ENCODE peak calls at places on chromosomes 11 and 22, in seven cellular contexts. One of them, this sample, is unnamed.

GRCh38 chr11:95680169-95680929 is 109.2 kb downstream of the FAM76B start:
- DNase-seq in activated naive CD8-positive, alpha-beta T cell treated with anti-CD3 and anti-CD28 coated beads for 36 hours: no peak
- DNase-seq in upper lobe of left lung: no peak
- DNase-seq in stimulated activated CD8-positive, alpha-beta memory T cell treated with anti-CD3 and anti-CD28 coated beads, Interleukin-7, amount 100 ng/mL, for 48 hours: no peak
- DNase-seq in NCI-H774: no peak
- DNase-seq in cardiac muscle cell: peak; percentile 86
- DNase-seq in fibroblast of lung: peak; percentile 93
- DNase-seq in this sample: no peak

GRCh38 chr11:83002047-83002446 is 69.7 kb downstream of the RAB30 start:
- DNase-seq in NCI-H774: no peak
- DNase-seq in upper lobe of left lung: no peak
- DNase-seq in cardiac muscle cell: peak; percentile 32
- DNase-seq in fibroblast of lung: no peak
- DNase-seq in stimulated activated CD8-positive, alpha-beta memory T cell treated with anti-CD3 and anti-CD28 coated beads, Interleukin-7, amount 100 ng/mL, for 48 hours: no peak
- DNase-seq in activated naive CD8-positive, alpha-beta T cell treated with anti-CD3 and anti-CD28 coated beads for 36 hours: peak; percentile 38
- DNase-seq in this sample: no peak

GRCh38 chr11:118581057-118581456 is 8.8 kb downstream of the ARCN1 start:
- DNase-seq in activated naive CD8-positive, alpha-beta T cell treated with anti-CD3 and anti-CD28 coated beads for 36 hours: no peak
- DNase-seq in NCI-H774: peak; percentile 45
- DNase-seq in fibroblast of lung: no peak
- DNase-seq in cardiac muscle cell: no peak
- DNase-seq in upper lobe of left lung: no peak
- DNase-seq in stimulated activated CD8-positive, alpha-beta memory T cell treated with anti-CD3 and anti-CD28 coated beads, Interleukin-7, amount 100 ng/mL, for 48 hours: no peak
- DNase-seq in this sample: no peak

GRCh38 chr11:46009647-46010046 is 87.2 kb downstream of the LARGE2 start:
- DNase-seq in upper lobe of left lung: no peak
- DNase-seq in activated naive CD8-positive, alpha-beta T cell treated with anti-CD3 and anti-CD28 coated beads for 36 hours: no peak
- DNase-seq in cardiac muscle cell: peak; percentile 69
- DNase-seq in NCI-H774: no peak
- DNase-seq in fibroblast of lung: peak; percentile 46
- DNase-seq in stimulated activated CD8-positive, alpha-beta memory T cell treated with anti-CD3 and anti-CD28 coated beads, Interleukin-7, amount 100 ng/mL, for 48 hours: no peak
- DNase-seq in this sample: no peak

GRCh38 chr22:47168900-47169800 is 406.7 kb downstream of the TBC1D22A start:
- DNase-seq in upper lobe of left lung: peak; percentile 21
- DNase-seq in cardiac muscle cell: peak; percentile 15
- DNase-seq in stimulated activated CD8-positive, alpha-beta memory T cell treated with anti-CD3 and anti-CD28 coated beads, Interleukin-7, amount 100 ng/mL, for 48 hours: no peak
- DNase-seq in fibroblast of lung: peak; percentile 21
- DNase-seq in activated naive CD8-positive, alpha-beta T cell treated with anti-CD3 and anti-CD28 coated beads for 36 hours: no peak
- DNase-seq in NCI-H774: no peak
- DNase-seq in this sample: no peak

GRCh38 chr11:63915961-63916836 is 765 bp downstream of the RCOR2 start:
- DNase-seq in cardiac muscle cell: peak; percentile 47
- DNase-seq in upper lobe of left lung: no peak
- DNase-seq in activated naive CD8-positive, alpha-beta T cell treated with anti-CD3 and anti-CD28 coated beads for 36 hours: peak; percentile 67
- DNase-seq in stimulated activated CD8-positive, alpha-beta memory T cell treated with anti-CD3 and anti-CD28 coated beads, Interleukin-7, amount 100 ng/mL, for 48 hours: no peak
- DNase-seq in fibroblast of lung: no peak
- DNase-seq in NCI-H774: peak; percentile 33
- DNase-seq in this sample: no peak

GRCh38 chr22:37330200-37331033 is 48.1 kb downstream of the CYTH4 start:
- DNase-seq in upper lobe of left lung: peak; percentile 89
- DNase-seq in NCI-H774: no peak
- DNase-seq in fibroblast of lung: peak; percentile 91
- DNase-seq in cardiac muscle cell: peak; percentile 90
- DNase-seq in activated naive CD8-positive, alpha-beta T cell treated with anti-CD3 and anti-CD28 coated beads for 36 hours: peak; percentile 48
- DNase-seq in stimulated activated CD8-positive, alpha-beta memory T cell treated with anti-CD3 and anti-CD28 coated beads, Interleukin-7, amount 100 ng/mL, for 48 hours: no peak
- DNase-seq in this sample: no peak

GRCh38 chr11:113370634-113371033 is 16.9 kb upstream of the ANKK1 start:
- DNase-seq in stimulated activated CD8-positive, alpha-beta memory T cell treated with anti-CD3 and anti-CD28 coated beads, Interleukin-7, amount 100 ng/mL, for 48 hours: no peak
- DNase-seq in upper lobe of left lung: no peak
- DNase-seq in fibroblast of lung: no peak
- DNase-seq in NCI-H774: no peak
- DNase-seq in activated naive CD8-positive, alpha-beta T cell treated with anti-CD3 and anti-CD28 coated beads for 36 hours: no peak
- DNase-seq in cardiac muscle cell: no peak
- DNase-seq in this sample: no peak

GRCh38 chr11:43802509-43802908 is 78.1 kb upstream of the ALKBH3 start:
- DNase-seq in fibroblast of lung: no peak
- DNase-seq in stimulated activated CD8-positive, alpha-beta memory T cell treated with anti-CD3 and anti-CD28 coated beads, Interleukin-7, amount 100 ng/mL, for 48 hours: no peak
- DNase-seq in cardiac muscle cell: peak; percentile 25
- DNase-seq in activated naive CD8-positive, alpha-beta T cell treated with anti-CD3 and anti-CD28 coated beads for 36 hours: no peak
- DNase-seq in upper lobe of left lung: no peak
- DNase-seq in NCI-H774: no peak
- DNase-seq in this sample: no peak

GRCh38 chr11:85195934-85196333 is 431.2 kb downstream of the DLG2 start:
- DNase-seq in cardiac muscle cell: no peak
- DNase-seq in NCI-H774: no peak
- DNase-seq in fibroblast of lung: no peak
- DNase-seq in upper lobe of left lung: no peak
- DNase-seq in activated naive CD8-positive, alpha-beta T cell treated with anti-CD3 and anti-CD28 coated beads for 36 hours: no peak
- DNase-seq in stimulated activated CD8-positive, alpha-beta memory T cell treated with anti-CD3 and anti-CD28 coated beads, Interleukin-7, amount 100 ng/mL, for 48 hours: no peak
- DNase-seq in this sample: no peak

GRCh38 chr11:10298342-10298741 is 4.3 kb upstream of the SBF2 start:
- DNase-seq in stimulated activated CD8-positive, alpha-beta memory T cell treated with anti-CD3 and anti-CD28 coated beads, Interleukin-7, amount 100 ng/mL, for 48 hours: no peak
- DNase-seq in cardiac muscle cell: peak; percentile 80
- DNase-seq in activated naive CD8-positive, alpha-beta T cell treated with anti-CD3 and anti-CD28 coated beads for 36 hours: peak; percentile 66
- DNase-seq in fibroblast of lung: peak; percentile 97
- DNase-seq in NCI-H774: no peak
- DNase-seq in upper lobe of left lung: peak; percentile 72
- DNase-seq in this sample: no peak

GRCh38 chr11:131385763-131386394 is 15.5 kb downstream of the NTM start:
- DNase-seq in NCI-H774: no peak
- DNase-seq in upper lobe of left lung: no peak
- DNase-seq in fibroblast of lung: no peak
- DNase-seq in cardiac muscle cell: no peak
- DNase-seq in activated naive CD8-positive, alpha-beta T cell treated with anti-CD3 and anti-CD28 coated beads for 36 hours: no peak
- DNase-seq in stimulated activated CD8-positive, alpha-beta memory T cell treated with anti-CD3 and anti-CD28 coated beads, Interleukin-7, amount 100 ng/mL, for 48 hours: no peak
- DNase-seq in this sample: no peak

GRCh38 chr11:5138256-5138655 is at the start of gene OR52A5:
- DNase-seq in activated naive CD8-positive, alpha-beta T cell treated with anti-CD3 and anti-CD28 coated beads for 36 hours: no peak
- DNase-seq in upper lobe of left lung: no peak
- DNase-seq in stimulated activated CD8-positive, alpha-beta memory T cell treated with anti-CD3 and anti-CD28 coated beads, Interleukin-7, amount 100 ng/mL, for 48 hours: no peak
- DNase-seq in NCI-H774: no peak
- DNase-seq in cardiac muscle cell: no peak
- DNase-seq in fibroblast of lung: no peak
- DNase-seq in this sample: no peak

GRCh38 chr11:69654660-69655478 is 13.9 kb downstream of the CCND1 start:
- DNase-seq in fibroblast of lung: no peak
- DNase-seq in upper lobe of left lung: no peak
- DNase-seq in stimulated activated CD8-positive, alpha-beta memory T cell treated with anti-CD3 and anti-CD28 coated beads, Interleukin-7, amount 100 ng/mL, for 48 hours: no peak
- DNase-seq in cardiac muscle cell: no peak
- DNase-seq in NCI-H774: no peak
- DNase-seq in activated naive CD8-positive, alpha-beta T cell treated with anti-CD3 and anti-CD28 coated beads for 36 hours: no peak
- DNase-seq in this sample: no peak

GRCh38 chr11:46300270-46300669 is 22.8 kb downstream of the CREB3L1 start:
- DNase-seq in stimulated activated CD8-positive, alpha-beta memory T cell treated with anti-CD3 and anti-CD28 coated beads, Interleukin-7, amount 100 ng/mL, for 48 hours: no peak
- DNase-seq in fibroblast of lung: no peak
- DNase-seq in NCI-H774: no peak
- DNase-seq in upper lobe of left lung: no peak
- DNase-seq in cardiac muscle cell: no peak
- DNase-seq in activated naive CD8-positive, alpha-beta T cell treated with anti-CD3 and anti-CD28 coated beads for 36 hours: no peak
- DNase-seq in this sample: no peak

GRCh38 chr22:43417555-43417954 is 5.7 kb downstream of the MPPED1 start:
- DNase-seq in activated naive CD8-positive, alpha-beta T cell treated with anti-CD3 and anti-CD28 coated beads for 36 hours: no peak
- DNase-seq in upper lobe of left lung: no peak
- DNase-seq in fibroblast of lung: no peak
- DNase-seq in stimulated activated CD8-positive, alpha-beta memory T cell treated with anti-CD3 and anti-CD28 coated beads, Interleukin-7, amount 100 ng/mL, for 48 hours: no peak
- DNase-seq in cardiac muscle cell: no peak
- DNase-seq in NCI-H774: no peak
- DNase-seq in this sample: no peak

GRCh38 chr11:44840526-44840925 is 110.2 kb downstream of the TP53I11 start:
- DNase-seq in fibroblast of lung: peak; percentile 28
- DNase-seq in cardiac muscle cell: no peak
- DNase-seq in stimulated activated CD8-positive, alpha-beta memory T cell treated with anti-CD3 and anti-CD28 coated beads, Interleukin-7, amount 100 ng/mL, for 48 hours: no peak
- DNase-seq in NCI-H774: no peak
- DNase-seq in activated naive CD8-positive, alpha-beta T cell treated with anti-CD3 and anti-CD28 coated beads for 36 hours: no peak
- DNase-seq in upper lobe of left lung: no peak
- DNase-seq in this sample: no peak

GRCh38 chr22:48979482-48979881 is 848.2 kb downstream of the BRD1 start:
- DNase-seq in NCI-H774: no peak
- DNase-seq in upper lobe of left lung: no peak
- DNase-seq in stimulated activated CD8-positive, alpha-beta memory T cell treated with anti-CD3 and anti-CD28 coated beads, Interleukin-7, amount 100 ng/mL, for 48 hours: no peak
- DNase-seq in activated naive CD8-positive, alpha-beta T cell treated with anti-CD3 and anti-CD28 coated beads for 36 hours: no peak
- DNase-seq in cardiac muscle cell: no peak
- DNase-seq in fibroblast of lung: no peak
- DNase-seq in this sample: no peak